ENCODE peak calls at places on chromosomes 12 and 14, in six cellular contexts. One of them, this sample, is unnamed.
A peak's percentile ranks its signal among the peaks of the same experiment; 100 is the strongest.

GRCh38 chr12:62372134-62372533 is 94.5 kb upstream of the MON2 start:
- DNase-seq in glutamatergic neuron: no peak
- DNase-seq in astrocyte of the cerebellum: no peak
- DNase-seq in lower leg skin: no peak
- DNase-seq in AG09319: no peak
- DNase-seq in upper lobe of right lung: no peak
- DNase-seq in this sample: no peak

GRCh38 chr12:48779869-48780268 is 9.0 kb downstream of the ADCY6 start:
- DNase-seq in glutamatergic neuron: no peak
- DNase-seq in astrocyte of the cerebellum: peak; percentile 34
- DNase-seq in lower leg skin: no peak
- DNase-seq in AG09319: no peak
- DNase-seq in upper lobe of right lung: no peak
- DNase-seq in this sample: peak; percentile 19

GRCh38 chr12:21478756-21479455 is 22.5 kb downstream of the RECQL start:
- DNase-seq in glutamatergic neuron: no peak
- DNase-seq in astrocyte of the cerebellum: no peak
- DNase-seq in lower leg skin: no peak
- DNase-seq in AG09319: no peak
- DNase-seq in upper lobe of right lung: no peak
- DNase-seq in this sample: no peak

GRCh38 chr14:55432628-55433027 is 7.8 kb downstream of the TBPL2 start:
- DNase-seq in glutamatergic neuron: no peak
- DNase-seq in astrocyte of the cerebellum: no peak
- DNase-seq in lower leg skin: no peak
- DNase-seq in AG09319: no peak
- DNase-seq in upper lobe of right lung: no peak
- DNase-seq in this sample: no peak

GRCh38 chr14:35161231-35161630 is 38.9 kb downstream of the PRORP start:
- DNase-seq in glutamatergic neuron: no peak
- DNase-seq in astrocyte of the cerebellum: no peak
- DNase-seq in lower leg skin: no peak
- DNase-seq in AG09319: no peak
- DNase-seq in upper lobe of right lung: no peak
- DNase-seq in this sample: no peak

GRCh38 chr12:52395761-52396434 is 10.2 kb downstream of the KRT82 start:
- DNase-seq in glutamatergic neuron: no peak
- DNase-seq in astrocyte of the cerebellum: no peak
- DNase-seq in lower leg skin: no peak
- DNase-seq in AG09319: no peak
- DNase-seq in upper lobe of right lung: peak; percentile 59
- DNase-seq in this sample: no peak

GRCh38 chr12:85527192-85527591 is 247.2 kb downstream of the ALX1 start:
- DNase-seq in glutamatergic neuron: no peak
- DNase-seq in astrocyte of the cerebellum: no peak
- DNase-seq in lower leg skin: no peak
- DNase-seq in AG09319: no peak
- DNase-seq in upper lobe of right lung: no peak
- DNase-seq in this sample: no peak

GRCh38 chr12:52121848-52122838 is 42.6 kb downstream of the SMIM41 start:
- DNase-seq in glutamatergic neuron: peak; percentile 88
- DNase-seq in astrocyte of the cerebellum: no peak
- DNase-seq in lower leg skin: no peak
- DNase-seq in AG09319: no peak
- DNase-seq in upper lobe of right lung: peak; percentile 82
- DNase-seq in this sample: no peak

GRCh38 chr12:106341086-106341879 is 16.3 kb upstream of the POLR3B start:
- DNase-seq in glutamatergic neuron: no peak
- DNase-seq in astrocyte of the cerebellum: no peak
- DNase-seq in lower leg skin: no peak
- DNase-seq in AG09319: no peak
- DNase-seq in upper lobe of right lung: no peak
- DNase-seq in this sample: no peak

GRCh38 chr12:14111230-14111865 is 129.9 kb upstream of the GRIN2B start:
- DNase-seq in glutamatergic neuron: no peak
- DNase-seq in astrocyte of the cerebellum: no peak
- DNase-seq in lower leg skin: no peak
- DNase-seq in AG09319: no peak
- DNase-seq in upper lobe of right lung: no peak
- DNase-seq in this sample: no peak

GRCh38 chr12:43348221-43348620 is 203.8 kb downstream of the ADAMTS20 start:
- DNase-seq in glutamatergic neuron: no peak
- DNase-seq in astrocyte of the cerebellum: no peak
- DNase-seq in lower leg skin: no peak
- DNase-seq in AG09319: no peak
- DNase-seq in upper lobe of right lung: no peak
- DNase-seq in this sample: no peak

GRCh38 chr12:126247936-126248335 is 1182.7 kb downstream of the AACS start:
- DNase-seq in glutamatergic neuron: no peak
- DNase-seq in astrocyte of the cerebellum: peak; percentile 32
- DNase-seq in lower leg skin: no peak
- DNase-seq in AG09319: no peak
- DNase-seq in upper lobe of right lung: no peak
- DNase-seq in this sample: no peak

GRCh38 chr12:49296034-49296835 is 1.3 kb downstream of the PRPH start:
- DNase-seq in glutamatergic neuron: peak; percentile 86
- DNase-seq in astrocyte of the cerebellum: no peak
- DNase-seq in lower leg skin: no peak
- DNase-seq in AG09319: no peak
- DNase-seq in upper lobe of right lung: peak; percentile 82
- DNase-seq in this sample: no peak

GRCh38 chr14:66117600-66117999 is 368.6 kb upstream of the CCDC196 start:
- DNase-seq in glutamatergic neuron: no peak
- DNase-seq in astrocyte of the cerebellum: peak; percentile 62
- DNase-seq in lower leg skin: no peak
- DNase-seq in AG09319: no peak
- DNase-seq in upper lobe of right lung: no peak
- DNase-seq in this sample: no peak

GRCh38 chr12:121925361-121925725 is 7.0 kb downstream of the CFAP251 start:
- DNase-seq in glutamatergic neuron: no peak
- DNase-seq in astrocyte of the cerebellum: no peak
- DNase-seq in lower leg skin: no peak
- DNase-seq in AG09319: no peak
- DNase-seq in upper lobe of right lung: no peak
- DNase-seq in this sample: peak; percentile 59

GRCh38 chr14:64363265-64363840 is 24.8 kb upstream of the MTHFD1 start:
- DNase-seq in glutamatergic neuron: no peak
- DNase-seq in astrocyte of the cerebellum: peak; percentile 6
- DNase-seq in lower leg skin: no peak
- DNase-seq in AG09319: no peak
- DNase-seq in upper lobe of right lung: no peak
- DNase-seq in this sample: no peak

GRCh38 chr14:77615231-77616132 is 955 bp downstream of the SPTLC2 start:
- DNase-seq in glutamatergic neuron: no peak
- DNase-seq in astrocyte of the cerebellum: no peak
- DNase-seq in lower leg skin: no peak
- DNase-seq in AG09319: no peak
- DNase-seq in upper lobe of right lung: no peak
- DNase-seq in this sample: no peak

GRCh38 chr12:94266796-94267529 is 118.6 kb downstream of the PLXNC1 start:
- DNase-seq in glutamatergic neuron: no peak
- DNase-seq in astrocyte of the cerebellum: peak; percentile 46
- DNase-seq in lower leg skin: peak; percentile 48
- DNase-seq in AG09319: peak; percentile 52
- DNase-seq in upper lobe of right lung: no peak
- DNase-seq in this sample: peak; percentile 93

GRCh38 chr14:39368261-39368959 is 63.8 kb downstream of the FBXO33 start:
- DNase-seq in glutamatergic neuron: peak; percentile 58
- DNase-seq in astrocyte of the cerebellum: peak; percentile 86
- DNase-seq in lower leg skin: peak; percentile 22
- DNase-seq in AG09319: peak; percentile 52
- DNase-seq in upper lobe of right lung: no peak
- DNase-seq in this sample: no peak

GRCh38 chr14:89851031-89851430 is 103.5 kb downstream of the EFCAB11 start:
- DNase-seq in glutamatergic neuron: no peak
- DNase-seq in astrocyte of the cerebellum: no peak
- DNase-seq in lower leg skin: no peak
- DNase-seq in AG09319: no peak
- DNase-seq in upper lobe of right lung: no peak
- DNase-seq in this sample: no peak

GRCh38 chr14:67532998-67533753 is at the start of gene PLEKHH1:
- DNase-seq in glutamatergic neuron: peak; percentile 76
- DNase-seq in astrocyte of the cerebellum: no peak
- DNase-seq in lower leg skin: peak; percentile 57
- DNase-seq in AG09319: peak; percentile 16
- DNase-seq in upper lobe of right lung: peak; percentile 88
- DNase-seq in this sample: no peak

DNA sequence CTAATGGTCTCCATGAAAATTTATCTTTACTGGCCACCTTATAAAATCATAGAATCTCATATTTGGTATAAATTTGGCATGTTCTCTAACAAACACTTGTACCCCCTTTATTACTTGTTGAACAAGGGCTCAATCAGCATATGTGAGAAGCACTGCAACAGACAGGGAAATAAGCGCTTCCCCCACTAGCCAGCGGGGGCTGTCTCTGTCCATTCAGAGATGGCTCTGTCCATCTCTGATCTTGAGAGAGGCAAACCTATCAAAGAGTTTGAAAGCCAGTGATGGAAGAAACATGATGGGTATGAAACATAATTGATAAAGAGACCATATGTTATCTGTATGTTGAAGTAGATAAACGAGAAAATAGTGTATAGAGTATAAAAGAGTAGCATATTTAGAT is 326.8 kb downstream of the PDZRN4 start:
- DNase-seq in glutamatergic neuron: no peak
- DNase-seq in astrocyte of the cerebellum: no peak
- DNase-seq in lower leg skin: no peak
- DNase-seq in AG09319: no peak
- DNase-seq in upper lobe of right lung: no peak
- DNase-seq in this sample: no peak
- TF ChIP-seq CTCF in glutamatergic neuron: no peak
- TF ChIP-seq CTCF in astrocyte of the cerebellum: peak; percentile 27
- TF ChIP-seq CTCF in lower leg skin: no peak
- TF ChIP-seq CTCF in AG09319: no peak
- TF ChIP-seq CTCF in upper lobe of right lung: no peak
- TF ChIP-seq CTCF in this sample: peak; percentile 9

DNA sequence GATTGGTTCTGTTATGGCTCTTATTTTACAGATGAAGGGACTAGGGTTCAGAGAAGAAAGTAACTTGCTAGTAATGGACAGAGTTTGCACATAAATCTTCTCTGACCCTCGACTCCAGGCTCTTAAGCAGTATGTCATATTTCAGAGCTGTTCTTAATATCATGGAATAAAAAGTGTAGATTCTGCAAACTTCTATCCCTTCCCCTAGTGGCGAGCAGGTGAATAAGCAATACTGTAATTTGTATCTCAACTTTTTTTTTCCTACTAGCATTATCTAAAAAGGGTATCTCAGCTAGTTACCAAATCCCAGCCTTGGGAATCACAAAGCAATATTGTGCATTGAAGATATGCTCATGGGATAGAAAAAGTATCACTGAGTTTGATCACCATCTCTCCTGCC is 83.2 kb downstream of the ANO4 start:
- DNase-seq in glutamatergic neuron: no peak
- DNase-seq in astrocyte of the cerebellum: no peak
- DNase-seq in lower leg skin: no peak
- DNase-seq in AG09319: no peak
- DNase-seq in upper lobe of right lung: no peak
- DNase-seq in this sample: no peak
- TF ChIP-seq CTCF in glutamatergic neuron: peak; percentile 60
- TF ChIP-seq CTCF in astrocyte of the cerebellum: peak; percentile 46
- TF ChIP-seq CTCF in lower leg skin: no peak
- TF ChIP-seq CTCF in AG09319: peak; percentile 5
- TF ChIP-seq CTCF in upper lobe of right lung: no peak
- TF ChIP-seq CTCF in this sample: peak; percentile 38

DNA sequence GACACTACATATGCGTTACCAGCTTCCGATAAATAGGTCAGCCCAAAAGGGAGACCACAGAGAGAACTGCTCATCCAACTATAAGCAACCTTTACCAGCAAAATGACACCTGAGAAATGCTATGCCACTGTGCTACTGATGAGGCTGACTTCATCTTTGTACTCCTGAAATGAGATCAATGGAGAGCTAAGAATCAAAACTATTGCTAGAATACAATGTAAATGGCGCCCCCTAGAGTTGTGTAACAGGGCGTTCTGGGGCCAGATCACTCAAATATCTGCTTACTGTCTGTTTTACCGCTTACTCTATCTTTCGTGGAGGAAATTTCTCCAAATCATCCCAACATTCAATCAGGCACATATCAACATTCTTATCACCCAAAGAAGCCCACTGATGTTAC is 4.6 kb downstream of the ZNF384 start:
- DNase-seq in glutamatergic neuron: peak; percentile 34
- DNase-seq in astrocyte of the cerebellum: no peak
- DNase-seq in lower leg skin: no peak
- DNase-seq in AG09319: no peak
- DNase-seq in upper lobe of right lung: no peak
- DNase-seq in this sample: no peak
- TF ChIP-seq CTCF in glutamatergic neuron: peak; percentile 76
- TF ChIP-seq CTCF in astrocyte of the cerebellum: peak; percentile 45
- TF ChIP-seq CTCF in lower leg skin: no peak
- TF ChIP-seq CTCF in AG09319: peak; percentile 36
- TF ChIP-seq CTCF in upper lobe of right lung: peak; percentile 51
- TF ChIP-seq CTCF in this sample: peak; percentile 48

DNA sequence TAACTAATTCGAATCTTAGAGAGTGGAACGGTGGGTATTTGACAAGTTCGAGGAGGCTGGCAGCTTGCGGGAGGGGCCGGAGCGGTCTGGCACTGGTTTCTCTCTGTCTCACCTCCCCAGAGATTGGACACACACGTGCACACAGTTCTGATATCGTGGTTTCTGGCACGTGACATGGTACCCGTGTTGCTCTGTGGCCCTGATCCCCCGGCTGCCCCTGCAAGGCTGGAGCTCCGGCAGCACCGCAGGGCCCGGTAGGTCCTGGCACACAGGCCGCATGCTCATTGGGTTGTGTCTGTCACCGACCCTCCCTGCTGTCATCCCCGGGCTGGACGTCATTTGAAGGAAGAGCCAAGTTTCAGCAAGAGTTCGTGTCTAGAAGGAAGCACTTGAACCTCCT is 82.7 kb downstream of the PPP2R5C start:
- DNase-seq in glutamatergic neuron: no peak
- DNase-seq in astrocyte of the cerebellum: no peak
- DNase-seq in lower leg skin: no peak
- DNase-seq in AG09319: no peak
- DNase-seq in upper lobe of right lung: no peak
- DNase-seq in this sample: no peak
- TF ChIP-seq CTCF in glutamatergic neuron: no peak
- TF ChIP-seq CTCF in astrocyte of the cerebellum: no peak
- TF ChIP-seq CTCF in lower leg skin: no peak
- TF ChIP-seq CTCF in AG09319: no peak
- TF ChIP-seq CTCF in upper lobe of right lung: no peak
- TF ChIP-seq CTCF in this sample: no peak